ENCODE peak calls at places on chromosome 9, in nine cellular contexts. K is adrenal gland, W is HT1080, U is ELR, D is heart left ventricle, F is osteoblast, R is posterior cingulate gyrus, H is suprapubic skin, X is GM23338. I is an unnamed sample.

GRCh38 chr9:134068742-134069535 is 1.1 kb upstream of the BRD3 start:
- DNase-seq in K (peak), W (no peak), U (no peak), D (peak), F (peak), R (peak), H (no peak), X (no peak), I (no peak)

GRCh38 chr9:90855208-90856000 is 53.8 kb downstream of the SYK start:
- DNase-seq in K (peak), W (no peak), U (no peak), D (no peak), F (peak), R (no peak), H (no peak), X (no peak), I (no peak)

GRCh38 chr9:126702501-126703329 is 89.0 kb downstream of the LMX1B start:
- DNase-seq in K (no peak), W (no peak), U (peak), D (no peak), F (peak), R (no peak), H (peak), X (peak), I (peak)

GRCh38 chr9:75628952-75629351 is 261.5 kb upstream of the PCSK5 start:
- DNase-seq in K (no peak), W (no peak), U (no peak), D (no peak), F (no peak), R (no peak), H (no peak), X (no peak), I (no peak)

GRCh38 chr9:5422276-5422675 is 15.4 kb downstream of the PLGRKT start:
- DNase-seq in K (no peak), W (no peak), U (no peak), D (no peak), F (no peak), R (no peak), H (no peak), X (no peak), I (no peak)

GRCh38 chr9:128656416-128657343 is at the start of gene DYNC2I2:
- DNase-seq in K (peak), W (peak), U (peak), D (peak), F (peak), R (peak), H (peak), X (peak), I (peak)

GRCh38 chr9:20538956-20539355 is 83.3 kb downstream of the MLLT3 start:
- DNase-seq in K (no peak), W (no peak), U (no peak), D (no peak), F (peak), R (no peak), H (no peak), X (no peak), I (no peak)

GRCh38 chr9:103397868-103398600 is 402.9 kb downstream of the CYLC2 start:
- DNase-seq in K (peak), W (peak), U (peak), D (no peak), F (no peak), R (peak), H (no peak), X (peak), I (peak)

GRCh38 chr9:121888438-121888775 is 204.7 kb downstream of the TTLL11 start:
- DNase-seq in K (peak), W (peak), U (peak), D (no peak), F (peak), R (no peak), H (no peak), X (no peak), I (no peak)

GRCh38 chr9:91732187-91733005 is 217.6 kb downstream of the ROR2 start:
- DNase-seq in K (no peak), W (no peak), U (no peak), D (no peak), F (peak), R (no peak), H (no peak), X (no peak), I (no peak)

GRCh38 chr9:128921881-128922763 is 1.3 kb downstream of the PHYHD1 start:
- DNase-seq in K (peak), W (no peak), U (peak), D (peak), F (peak), R (no peak), H (no peak), X (peak), I (peak)

GRCh38 chr9:97415146-97415545 is 3.2 kb downstream of the TDRD7 start:
- DNase-seq in K (no peak), W (no peak), U (no peak), D (no peak), F (no peak), R (no peak), H (no peak), X (no peak), I (no peak)

GRCh38 chr9:89137548-89138462 is 40.8 kb downstream of the SHC3 start:
- DNase-seq in K (peak), W (peak), U (peak), D (peak), F (no peak), R (peak), H (peak), X (no peak), I (no peak)

GRCh38 chr9:127347831-127348699 is 48.9 kb upstream of the SLC2A8 start:
- DNase-seq in K (peak), W (no peak), U (peak), D (no peak), F (no peak), R (no peak), H (no peak), X (peak), I (no peak)

GRCh38 chr9:99019523-99020331 is 76.0 kb downstream of the COL15A1 start:
- DNase-seq in K (no peak), W (peak), U (peak), D (no peak), F (peak), R (no peak), H (no peak), X (no peak), I (no peak)

GRCh38 chr9:135664266-135664665 is 1.2 kb downstream of the LCN9 start:
- DNase-seq in K (no peak), W (no peak), U (no peak), D (no peak), F (peak), R (no peak), H (peak), X (no peak), I (no peak)

GRCh38 chr9:32463500-32463899 is 62.5 kb downstream of the RIGI start:
- DNase-seq in K (no peak), W (no peak), U (no peak), D (no peak), F (no peak), R (no peak), H (no peak), X (no peak), I (no peak)

GRCh38 chr9:33159760-33160127 is 7.4 kb downstream of the B4GALT1 start:
- DNase-seq in K (peak), W (peak), U (peak), D (peak), F (peak), R (no peak), H (no peak), X (no peak), I (no peak)

GRCh38 chr9:127818574-127818973 is 15.9 kb downstream of the FPGS start:
- DNase-seq in K (no peak), W (no peak), U (no peak), D (no peak), F (peak), R (no peak), H (no peak), X (no peak), I (no peak)

GRCh38 chr9:125509476-125509875 is 197.5 kb downstream of the MAPKAP1 start:
- DNase-seq in K (no peak), W (no peak), U (no peak), D (no peak), F (no peak), R (no peak), H (no peak), X (no peak), I (no peak)